ENCODE peak calls at places on chromosomes 16 and 17, in ten cellular contexts. One of them, this sample, is unnamed.

GRCh38 chr17:74632597-74632996 is 9.1 kb upstream of the CD300E start:
- DNase-seq in PC-3: no peak
- DNase-seq in heart left ventricle: no peak
- DNase-seq in cardiac fibroblast: no peak
- DNase-seq in mammary epithelial cell: no peak
- DNase-seq in prostate gland: no peak
- DNase-seq in gastrocnemius medialis: no peak
- DNase-seq in HCT116: no peak
- DNase-seq in CD8-positive, alpha-beta memory T cell: no peak
- DNase-seq in skeletal muscle cell: no peak
- DNase-seq in this sample: no peak

GRCh38 chr17:4932756-4933155 is 679 bp downstream of the GP1BA start:
- DNase-seq in heart left ventricle: no peak
- DNase-seq in CD8-positive, alpha-beta memory T cell: no peak
- DNase-seq in cardiac fibroblast: no peak
- DNase-seq in prostate gland: no peak
- DNase-seq in gastrocnemius medialis: no peak
- DNase-seq in PC-3: no peak
- DNase-seq in skeletal muscle cell: no peak
- DNase-seq in mammary epithelial cell: no peak
- DNase-seq in HCT116: no peak
- DNase-seq in this sample: no peak

GRCh38 chr17:6577686-6578263 is 21.4 kb upstream of the PITPNM3 start:
- DNase-seq in PC-3: peak
- DNase-seq in CD8-positive, alpha-beta memory T cell: no peak
- DNase-seq in skeletal muscle cell: no peak
- DNase-seq in gastrocnemius medialis: no peak
- DNase-seq in mammary epithelial cell: peak
- DNase-seq in HCT116: peak
- DNase-seq in prostate gland: no peak
- DNase-seq in cardiac fibroblast: no peak
- DNase-seq in heart left ventricle: no peak
- DNase-seq in this sample: no peak

GRCh38 chr16:81639931-81640680 is 139.0 kb upstream of the PLCG2 start:
- DNase-seq in skeletal muscle cell: no peak
- DNase-seq in gastrocnemius medialis: no peak
- DNase-seq in prostate gland: no peak
- DNase-seq in HCT116: no peak
- DNase-seq in mammary epithelial cell: no peak
- DNase-seq in PC-3: no peak
- DNase-seq in cardiac fibroblast: no peak
- DNase-seq in CD8-positive, alpha-beta memory T cell: no peak
- DNase-seq in heart left ventricle: no peak
- DNase-seq in this sample: no peak

GRCh38 chr17:81512984-81513668 is 527 bp upstream of the ACTG1 start:
- DNase-seq in CD8-positive, alpha-beta memory T cell: peak
- DNase-seq in HCT116: no peak
- DNase-seq in cardiac fibroblast: peak
- DNase-seq in gastrocnemius medialis: peak
- DNase-seq in skeletal muscle cell: no peak
- DNase-seq in PC-3: peak
- DNase-seq in heart left ventricle: peak
- DNase-seq in mammary epithelial cell: peak
- DNase-seq in prostate gland: peak
- DNase-seq in this sample: peak

GRCh38 chr17:63405741-63406261 is 40.3 kb downstream of the CYB561 start:
- DNase-seq in mammary epithelial cell: peak
- DNase-seq in prostate gland: peak
- DNase-seq in HCT116: peak
- DNase-seq in skeletal muscle cell: peak
- DNase-seq in CD8-positive, alpha-beta memory T cell: no peak
- DNase-seq in PC-3: peak
- DNase-seq in heart left ventricle: no peak
- DNase-seq in gastrocnemius medialis: no peak
- DNase-seq in cardiac fibroblast: peak
- DNase-seq in this sample: peak

GRCh38 chr17:66542967-66543525 is 240.6 kb downstream of the PRKCA start:
- DNase-seq in skeletal muscle cell: peak
- DNase-seq in heart left ventricle: no peak
- DNase-seq in CD8-positive, alpha-beta memory T cell: no peak
- DNase-seq in cardiac fibroblast: peak
- DNase-seq in gastrocnemius medialis: no peak
- DNase-seq in PC-3: peak
- DNase-seq in prostate gland: no peak
- DNase-seq in HCT116: no peak
- DNase-seq in mammary epithelial cell: no peak
- DNase-seq in this sample: peak

GRCh38 chr16:3017806-3018506 is at the start of gene CLDN6:
- DNase-seq in HCT116: no peak
- DNase-seq in CD8-positive, alpha-beta memory T cell: no peak
- DNase-seq in mammary epithelial cell: no peak
- DNase-seq in cardiac fibroblast: no peak
- DNase-seq in skeletal muscle cell: no peak
- DNase-seq in gastrocnemius medialis: no peak
- DNase-seq in heart left ventricle: no peak
- DNase-seq in prostate gland: no peak
- DNase-seq in PC-3: no peak
- DNase-seq in this sample: no peak

GRCh38 chr16:48609453-48610023 is 442 bp downstream of the N4BP1 start:
- DNase-seq in gastrocnemius medialis: peak
- DNase-seq in prostate gland: peak
- DNase-seq in mammary epithelial cell: peak
- DNase-seq in HCT116: no peak
- DNase-seq in skeletal muscle cell: no peak
- DNase-seq in cardiac fibroblast: peak
- DNase-seq in CD8-positive, alpha-beta memory T cell: no peak
- DNase-seq in heart left ventricle: peak
- DNase-seq in PC-3: no peak
- DNase-seq in this sample: peak

GRCh38 chr16:52404546-52404945 is 142.4 kb downstream of the TOX3 start:
- DNase-seq in prostate gland: no peak
- DNase-seq in skeletal muscle cell: no peak
- DNase-seq in cardiac fibroblast: no peak
- DNase-seq in PC-3: no peak
- DNase-seq in gastrocnemius medialis: no peak
- DNase-seq in heart left ventricle: no peak
- DNase-seq in HCT116: no peak
- DNase-seq in mammary epithelial cell: no peak
- DNase-seq in CD8-positive, alpha-beta memory T cell: no peak
- DNase-seq in this sample: peak

GRCh38 chr17:80027043-80027435 is 8.6 kb downstream of the TBC1D16 start:
- DNase-seq in prostate gland: no peak
- DNase-seq in PC-3: no peak
- DNase-seq in HCT116: no peak
- DNase-seq in heart left ventricle: no peak
- DNase-seq in cardiac fibroblast: no peak
- DNase-seq in skeletal muscle cell: no peak
- DNase-seq in CD8-positive, alpha-beta memory T cell: no peak
- DNase-seq in mammary epithelial cell: no peak
- DNase-seq in gastrocnemius medialis: no peak
- DNase-seq in this sample: no peak

GRCh38 chr17:27540300-27541105 is 84.3 kb downstream of the KSR1 start:
- DNase-seq in gastrocnemius medialis: peak
- DNase-seq in cardiac fibroblast: peak
- DNase-seq in HCT116: no peak
- DNase-seq in CD8-positive, alpha-beta memory T cell: no peak
- DNase-seq in prostate gland: peak
- DNase-seq in mammary epithelial cell: peak
- DNase-seq in skeletal muscle cell: peak
- DNase-seq in heart left ventricle: peak
- DNase-seq in PC-3: peak
- DNase-seq in this sample: peak

GRCh38 chr17:74008196-74008595 is 195.3 kb upstream of the RPL38 start:
- DNase-seq in CD8-positive, alpha-beta memory T cell: no peak
- DNase-seq in PC-3: peak
- DNase-seq in heart left ventricle: no peak
- DNase-seq in gastrocnemius medialis: no peak
- DNase-seq in skeletal muscle cell: no peak
- DNase-seq in HCT116: peak
- DNase-seq in prostate gland: no peak
- DNase-seq in cardiac fibroblast: no peak
- DNase-seq in mammary epithelial cell: no peak
- DNase-seq in this sample: no peak

GRCh38 chr17:72985882-72986720 is 106.4 kb downstream of the SLC39A11 start:
- DNase-seq in prostate gland: peak
- DNase-seq in HCT116: peak
- DNase-seq in gastrocnemius medialis: peak
- DNase-seq in mammary epithelial cell: peak
- DNase-seq in skeletal muscle cell: no peak
- DNase-seq in PC-3: peak
- DNase-seq in heart left ventricle: peak
- DNase-seq in cardiac fibroblast: peak
- DNase-seq in CD8-positive, alpha-beta memory T cell: peak
- DNase-seq in this sample: peak

GRCh38 chr17:55576237-55576998 is 65.2 kb upstream of the SMIM36 start:
- DNase-seq in CD8-positive, alpha-beta memory T cell: no peak
- DNase-seq in cardiac fibroblast: peak
- DNase-seq in HCT116: peak
- DNase-seq in skeletal muscle cell: peak
- DNase-seq in prostate gland: no peak
- DNase-seq in gastrocnemius medialis: no peak
- DNase-seq in PC-3: peak
- DNase-seq in mammary epithelial cell: peak
- DNase-seq in heart left ventricle: no peak
- DNase-seq in this sample: peak
- H3K4me3 ChIP-seq in CD8-positive, alpha-beta memory T cell: peak
- H3K4me3 ChIP-seq in cardiac fibroblast: no peak
- H3K4me3 ChIP-seq in HCT116: no peak
- H3K4me3 ChIP-seq in skeletal muscle cell: peak
- H3K4me3 ChIP-seq in prostate gland: no peak
- H3K4me3 ChIP-seq in gastrocnemius medialis: peak
- H3K4me3 ChIP-seq in PC-3: peak
- H3K4me3 ChIP-seq in mammary epithelial cell: peak
- H3K4me3 ChIP-seq in heart left ventricle: no peak
- H3K4me3 ChIP-seq in this sample: no peak

GRCh38 chr16:55482056-55482455 is 3.1 kb downstream of the MMP2 start:
- DNase-seq in gastrocnemius medialis: no peak
- DNase-seq in mammary epithelial cell: peak
- DNase-seq in cardiac fibroblast: peak
- DNase-seq in prostate gland: no peak
- DNase-seq in PC-3: peak
- DNase-seq in heart left ventricle: no peak
- DNase-seq in skeletal muscle cell: no peak
- DNase-seq in HCT116: no peak
- DNase-seq in CD8-positive, alpha-beta memory T cell: no peak
- DNase-seq in this sample: no peak

GRCh38 chr16:55479560-55480197 is 681 bp downstream of the MMP2 start:
- DNase-seq in PC-3: no peak
- DNase-seq in heart left ventricle: no peak
- DNase-seq in gastrocnemius medialis: no peak
- DNase-seq in mammary epithelial cell: no peak
- DNase-seq in prostate gland: no peak
- DNase-seq in cardiac fibroblast: peak
- DNase-seq in CD8-positive, alpha-beta memory T cell: no peak
- DNase-seq in skeletal muscle cell: no peak
- DNase-seq in HCT116: no peak
- DNase-seq in this sample: peak

GRCh38 chr16:55478827-55479559 is at the start of gene MMP2:
- DNase-seq in gastrocnemius medialis: peak
- DNase-seq in heart left ventricle: peak
- DNase-seq in PC-3: no peak
- DNase-seq in prostate gland: no peak
- DNase-seq in CD8-positive, alpha-beta memory T cell: no peak
- DNase-seq in skeletal muscle cell: no peak
- DNase-seq in mammary epithelial cell: no peak
- DNase-seq in cardiac fibroblast: peak
- DNase-seq in HCT116: no peak
- DNase-seq in this sample: peak

GRCh38 chr16:55476625-55477533 is 2.1 kb upstream of the MMP2 start:
- DNase-seq in CD8-positive, alpha-beta memory T cell: no peak
- DNase-seq in mammary epithelial cell: no peak
- DNase-seq in PC-3: peak
- DNase-seq in skeletal muscle cell: no peak
- DNase-seq in heart left ventricle: peak
- DNase-seq in prostate gland: no peak
- DNase-seq in gastrocnemius medialis: peak
- DNase-seq in cardiac fibroblast: no peak
- DNase-seq in HCT116: no peak
- DNase-seq in this sample: no peak

DNA sequence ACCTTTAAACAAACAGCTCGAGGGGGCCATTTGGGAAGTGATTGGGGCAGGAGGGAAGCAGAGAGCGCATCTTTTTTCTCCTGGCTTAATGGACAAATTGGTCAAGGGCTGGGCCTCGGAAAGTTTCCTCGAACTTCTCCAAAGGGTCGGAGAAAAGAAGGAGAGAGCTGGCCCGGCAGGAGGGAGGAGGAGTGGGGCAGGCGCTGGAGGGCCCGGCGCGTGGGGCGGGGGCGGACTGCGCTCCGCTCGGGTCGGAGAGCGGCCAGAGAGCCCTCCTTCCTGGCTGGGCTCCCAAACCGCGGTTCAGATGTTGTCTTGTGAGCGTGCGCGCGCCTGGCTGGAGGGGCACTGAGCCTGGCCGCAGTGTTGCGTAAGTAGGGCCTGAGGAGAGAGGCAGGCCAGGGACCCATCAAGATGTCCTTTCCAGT is 1.2 kb downstream of the MMP2 start:
- DNase-seq in HCT116: no peak
- DNase-seq in prostate gland: peak
- DNase-seq in skeletal muscle cell: peak
- DNase-seq in gastrocnemius medialis: peak
- DNase-seq in CD8-positive, alpha-beta memory T cell: no peak
- DNase-seq in mammary epithelial cell: peak
- DNase-seq in heart left ventricle: peak
- DNase-seq in PC-3: peak
- DNase-seq in cardiac fibroblast: peak
- DNase-seq in this sample: peak
- H3K4me3 ChIP-seq in HCT116: no peak
- H3K4me3 ChIP-seq in prostate gland: peak
- H3K4me3 ChIP-seq in skeletal muscle cell: peak
- H3K4me3 ChIP-seq in gastrocnemius medialis: peak
- H3K4me3 ChIP-seq in CD8-positive, alpha-beta memory T cell: no peak
- H3K4me3 ChIP-seq in mammary epithelial cell: peak
- H3K4me3 ChIP-seq in heart left ventricle: peak
- H3K4me3 ChIP-seq in PC-3: no peak
- H3K4me3 ChIP-seq in cardiac fibroblast: peak
- H3K4me3 ChIP-seq in this sample: peak

DNA sequence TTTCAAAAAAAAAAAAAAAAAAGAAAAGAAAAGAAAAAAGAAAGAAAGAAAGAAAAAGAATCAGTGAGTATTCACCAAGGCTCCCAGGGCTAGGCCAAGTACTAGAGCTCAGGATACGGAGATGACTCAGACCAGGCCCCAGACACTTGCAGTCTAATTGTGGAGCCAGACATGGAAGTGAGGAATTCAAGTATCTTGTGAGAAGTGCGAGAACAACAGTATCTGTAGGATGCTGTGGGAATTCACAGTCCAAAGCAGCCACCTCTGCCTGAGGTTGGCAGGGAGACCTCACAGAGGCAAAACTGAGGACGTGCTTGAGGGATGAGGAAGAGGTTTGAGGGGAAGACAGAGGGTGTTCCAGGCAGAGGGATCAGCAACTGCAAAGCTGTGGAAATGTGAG is 14.0 kb upstream of the ALDOA start:
- DNase-seq in skeletal muscle cell: no peak
- DNase-seq in prostate gland: no peak
- DNase-seq in cardiac fibroblast: peak
- DNase-seq in mammary epithelial cell: peak
- DNase-seq in HCT116: no peak
- DNase-seq in CD8-positive, alpha-beta memory T cell: no peak
- DNase-seq in heart left ventricle: no peak
- DNase-seq in PC-3: peak
- DNase-seq in gastrocnemius medialis: no peak
- DNase-seq in this sample: peak
- H3K4me3 ChIP-seq in skeletal muscle cell: no peak
- H3K4me3 ChIP-seq in prostate gland: no peak
- H3K4me3 ChIP-seq in cardiac fibroblast: no peak
- H3K4me3 ChIP-seq in mammary epithelial cell: no peak
- H3K4me3 ChIP-seq in HCT116: no peak
- H3K4me3 ChIP-seq in CD8-positive, alpha-beta memory T cell: no peak
- H3K4me3 ChIP-seq in heart left ventricle: no peak
- H3K4me3 ChIP-seq in PC-3: no peak
- H3K4me3 ChIP-seq in gastrocnemius medialis: no peak
- H3K4me3 ChIP-seq in this sample: no peak

GRCh38 chr16:65117701-65118448 is 4.0 kb downstream of the CDH11 start:
- DNase-seq in skeletal muscle cell: peak
- DNase-seq in mammary epithelial cell: peak
- DNase-seq in heart left ventricle: peak
- DNase-seq in HCT116: peak
- DNase-seq in PC-3: peak
- DNase-seq in prostate gland: peak
- DNase-seq in CD8-positive, alpha-beta memory T cell: no peak
- DNase-seq in cardiac fibroblast: peak
- DNase-seq in gastrocnemius medialis: peak
- DNase-seq in this sample: peak
- H3K4me3 ChIP-seq in skeletal muscle cell: no peak
- H3K4me3 ChIP-seq in mammary epithelial cell: no peak
- H3K4me3 ChIP-seq in heart left ventricle: no peak
- H3K4me3 ChIP-seq in HCT116: no peak
- H3K4me3 ChIP-seq in PC-3: peak
- H3K4me3 ChIP-seq in prostate gland: no peak
- H3K4me3 ChIP-seq in CD8-positive, alpha-beta memory T cell: no peak
- H3K4me3 ChIP-seq in cardiac fibroblast: peak
- H3K4me3 ChIP-seq in gastrocnemius medialis: no peak
- H3K4me3 ChIP-seq in this sample: peak

This sample was measured in fibroblast of pulmonary artery.